ENCODE peak calls at places on chromosome 16, in four cellular contexts. Y, B, D and L are unnamed samples.

GRCh38 chr16:88487920-88488842 is 35.1 kb downstream of the ZFPM1 start:
- DNase-seq in Y (no peak), B (no peak), D (no peak), L (no peak)

GRCh38 chr16:81073560-81074330 is 3.3 kb downstream of the C16orf46 start:
- DNase-seq in Y (no peak), B (no peak), D (no peak), L (no peak)

GRCh38 chr16:16021988-16022682 is 72.7 kb downstream of the ABCC1 start:
- DNase-seq in Y (peak; percentile 96), B (peak; percentile 41), D (no peak), L (peak; percentile 97)

GRCh38 chr16:27230562-27230991 is 27.3 kb downstream of the KDM8 start:
- DNase-seq in Y (no peak), B (no peak), D (no peak), L (no peak)

GRCh38 chr16:85650864-85651811 is 37.6 kb downstream of the GINS2 start:
- DNase-seq in Y (no peak), B (peak; percentile 77), D (peak; percentile 15), L (no peak)

GRCh38 chr16:3696425-3697218 is 20.7 kb downstream of the TRAP1 start:
- DNase-seq in Y (no peak), B (no peak), D (no peak), L (peak; percentile 50)

GRCh38 chr16:47977802-47978201 is 178.0 kb downstream of the ABCC12 start:
- DNase-seq in Y (no peak), B (no peak), D (no peak), L (no peak)

GRCh38 chr16:89291355-89291754 is 73.9 kb downstream of the ZNF778 start:
- DNase-seq in Y (no peak), B (no peak), D (no peak), L (no peak)

GRCh38 chr16:88591577-88592021 is 21.4 kb downstream of the ZC3H18 start:
- DNase-seq in Y (peak; percentile 50), B (no peak), D (no peak), L (no peak)

GRCh38 chr16:19704321-19705130 is 13.5 kb downstream of the KNOP1 start:
- DNase-seq in Y (peak; percentile 59), B (no peak), D (no peak), L (peak; percentile 31)